ENCODE peak calls at places on chromosomes 4 and X, in five cellular contexts. One of them, this sample, is unnamed.

GRCh38 chrX:111411591-111412371 is at the start of gene DCX:
- DNase-seq in GM12891: no peak
- DNase-seq in GM12892: no peak
- DNase-seq in GM12878: no peak
- DNase-seq in H1: no peak
- DNase-seq in this sample: no peak

GRCh38 chr4:125620066-125620850 is 305.5 kb downstream of the FAT4 start:
- DNase-seq in GM12891: no peak
- DNase-seq in H1: no peak
- DNase-seq in GM12878: no peak
- DNase-seq in GM12892: no peak
- DNase-seq in this sample: no peak

GRCh38 chr4:67366341-67366861 is 178.9 kb downstream of the CENPC start:
- DNase-seq in GM12892: no peak
- DNase-seq in H1: no peak
- DNase-seq in GM12878: no peak
- DNase-seq in GM12891: no peak
- DNase-seq in this sample: no peak

GRCh38 chrX:129634541-129634940 is 20.2 kb downstream of the APLN start:
- DNase-seq in H1: no peak
- DNase-seq in GM12892: no peak
- DNase-seq in GM12878: no peak
- DNase-seq in GM12891: no peak
- DNase-seq in this sample: no peak

GRCh38 chr4:102684605-102685052 is 76.1 kb downstream of the MANBA start:
- DNase-seq in GM12878: peak; percentile 37
- DNase-seq in GM12891: no peak
- DNase-seq in H1: no peak
- DNase-seq in GM12892: no peak
- DNase-seq in this sample: peak; percentile 38

GRCh38 chr4:110876866-110877265 is 254.0 kb upstream of the PITX2 start:
- DNase-seq in H1: no peak
- DNase-seq in GM12892: no peak
- DNase-seq in GM12878: no peak
- DNase-seq in GM12891: no peak
- DNase-seq in this sample: no peak

GRCh38 chr4:16516796-16517413 is 290.6 kb upstream of the TAPT1 start:
- DNase-seq in GM12891: no peak
- DNase-seq in GM12878: no peak
- DNase-seq in H1: no peak
- DNase-seq in GM12892: no peak
- DNase-seq in this sample: no peak

GRCh38 chr4:176538217-176538925 is 218.6 kb downstream of the SPCS3 start:
- DNase-seq in GM12878: no peak
- DNase-seq in H1: no peak
- DNase-seq in GM12891: no peak
- DNase-seq in GM12892: no peak
- DNase-seq in this sample: no peak

GRCh38 chrX:47500541-47500940 is 17.5 kb upstream of the ZNF41 start:
- DNase-seq in GM12891: no peak
- DNase-seq in GM12878: no peak
- DNase-seq in GM12892: no peak
- DNase-seq in H1: no peak
- DNase-seq in this sample: no peak

GRCh38 chr4:1193206-1194027 is 21.0 kb upstream of the SPON2 start:
- DNase-seq in H1: no peak
- DNase-seq in GM12878: no peak
- DNase-seq in GM12891: peak; percentile 17
- DNase-seq in GM12892: peak; percentile 19
- DNase-seq in this sample: no peak

GRCh38 chr4:36676139-36677050 is 395.0 kb downstream of the DTHD1 start:
- DNase-seq in GM12892: no peak
- DNase-seq in GM12891: no peak
- DNase-seq in GM12878: no peak
- DNase-seq in H1: no peak
- DNase-seq in this sample: no peak

GRCh38 chr4:56958111-56958517 is 19.3 kb downstream of the NOA1 start:
- DNase-seq in H1: no peak
- DNase-seq in GM12891: no peak
- DNase-seq in GM12892: no peak
- DNase-seq in GM12878: no peak
- DNase-seq in this sample: peak; percentile 48

GRCh38 chr4:121800638-121800960 is 524 bp upstream of the EXOSC9 start:
- DNase-seq in GM12878: no peak
- DNase-seq in GM12891: no peak
- DNase-seq in H1: no peak
- DNase-seq in GM12892: no peak
- DNase-seq in this sample: no peak

GRCh38 chrX:129833153-129834004 is 10.3 kb downstream of the ZDHHC9 start:
- DNase-seq in GM12878: no peak
- DNase-seq in GM12891: no peak
- DNase-seq in GM12892: no peak
- DNase-seq in H1: no peak
- DNase-seq in this sample: no peak

GRCh38 chr4:168647976-168648375 is 151.1 kb downstream of the PALLD start:
- DNase-seq in GM12892: no peak
- DNase-seq in GM12891: no peak
- DNase-seq in GM12878: no peak
- DNase-seq in H1: no peak
- DNase-seq in this sample: no peak

GRCh38 chr4:2049811-2050210 is 9.3 kb upstream of the NAT8L start:
- DNase-seq in GM12891: no peak
- DNase-seq in H1: peak; percentile 16
- DNase-seq in GM12892: no peak
- DNase-seq in GM12878: no peak
- DNase-seq in this sample: no peak

GRCh38 chr4:121448231-121448630 is 67.4 kb upstream of the QRFPR start:
- DNase-seq in GM12892: no peak
- DNase-seq in GM12891: no peak
- DNase-seq in GM12878: no peak
- DNase-seq in H1: no peak
- DNase-seq in this sample: no peak

GRCh38 chrX:7617994-7618393 is 225.0 kb upstream of the VCX start:
- DNase-seq in GM12892: no peak
- DNase-seq in H1: no peak
- DNase-seq in GM12891: no peak
- DNase-seq in GM12878: no peak
- DNase-seq in this sample: no peak

GRCh38 chrX:53048169-53049126 is at the start of gene GPR173:
- DNase-seq in GM12892: no peak
- DNase-seq in H1: peak; percentile 72
- DNase-seq in GM12878: no peak
- DNase-seq in GM12891: no peak
- DNase-seq in this sample: no peak

GRCh38 chr4:154998773-154999172 is 209.7 kb upstream of the NPY2R start:
- DNase-seq in GM12878: no peak
- DNase-seq in GM12891: no peak
- DNase-seq in GM12892: no peak
- DNase-seq in H1: no peak
- DNase-seq in this sample: no peak

GRCh38 chrX:14817559-14817958 is 55.3 kb downstream of the FANCB start:
- DNase-seq in GM12878: no peak
- DNase-seq in GM12892: no peak
- DNase-seq in H1: no peak
- DNase-seq in GM12891: no peak
- DNase-seq in this sample: no peak

GRCh38 chrX:19670854-19671620 is 155.7 kb upstream of the MAP3K15 start:
- DNase-seq in GM12878: no peak
- DNase-seq in H1: no peak
- DNase-seq in GM12892: no peak
- DNase-seq in GM12891: no peak
- DNase-seq in this sample: no peak

GRCh38 chr4:24164054-24164453 is 274.2 kb upstream of the PPARGC1A start:
- DNase-seq in H1: no peak
- DNase-seq in GM12878: no peak
- DNase-seq in GM12892: no peak
- DNase-seq in GM12891: no peak
- DNase-seq in this sample: no peak

GRCh38 chrX:106932492-106932923 is 12.3 kb downstream of the CLDN2 start:
- DNase-seq in GM12892: no peak
- DNase-seq in H1: no peak
- DNase-seq in GM12878: no peak
- DNase-seq in GM12891: no peak
- DNase-seq in this sample: no peak

GRCh38 chr4:171919314-171919713 is 106.1 kb downstream of the GALNTL6 start:
- DNase-seq in GM12892: no peak
- DNase-seq in H1: no peak
- DNase-seq in GM12878: no peak
- DNase-seq in GM12891: no peak
- DNase-seq in this sample: no peak
- TF ChIP-seq TAF1 in GM12892: no peak
- TF ChIP-seq TAF1 in H1: no peak
- TF ChIP-seq TAF1 in GM12878: no peak
- TF ChIP-seq TAF1 in GM12891: no peak
- TF ChIP-seq TAF1 in this sample: no peak

GRCh38 chr4:118400362-118400761 is 47.6 kb upstream of the PRSS12 start:
- DNase-seq in H1: no peak
- DNase-seq in GM12891: no peak
- DNase-seq in GM12878: no peak
- DNase-seq in GM12892: no peak
- DNase-seq in this sample: no peak

GRCh38 chr4:118396881-118397666 is 44.3 kb upstream of the PRSS12 start:
- DNase-seq in GM12878: no peak
- DNase-seq in GM12891: no peak
- DNase-seq in H1: no peak
- DNase-seq in GM12892: no peak
- DNase-seq in this sample: no peak

GRCh38 chr4:118395057-118395679 is 42.4 kb upstream of the PRSS12 start:
- DNase-seq in H1: no peak
- DNase-seq in GM12892: no peak
- DNase-seq in GM12878: no peak
- DNase-seq in GM12891: no peak
- DNase-seq in this sample: no peak

GRCh38 chr4:118398226-118399090 is 45.7 kb upstream of the PRSS12 start:
- DNase-seq in GM12892: no peak
- DNase-seq in H1: no peak
- DNase-seq in GM12878: peak; percentile 44
- DNase-seq in GM12891: peak; percentile 9
- DNase-seq in this sample: no peak
- TF ChIP-seq TAF1 in GM12892: no peak
- TF ChIP-seq TAF1 in H1: no peak
- TF ChIP-seq TAF1 in GM12878: no peak
- TF ChIP-seq TAF1 in GM12891: no peak
- TF ChIP-seq TAF1 in this sample: no peak

GRCh38 chr4:186724048-186724860 is 598 bp upstream of the FAT1 start:
- DNase-seq in GM12891: peak; percentile 19
- DNase-seq in H1: peak; percentile 83
- DNase-seq in GM12878: no peak
- DNase-seq in GM12892: no peak
- DNase-seq in this sample: peak; percentile 40

GRCh38 chr4:186724861-186725419 is 1.3 kb upstream of the FAT1 start:
- DNase-seq in GM12891: peak; percentile 13
- DNase-seq in GM12892: no peak
- DNase-seq in H1: no peak
- DNase-seq in GM12878: no peak
- DNase-seq in this sample: no peak

GRCh38 chr4:186722856-186723206 is 825 bp downstream of the FAT1 start:
- DNase-seq in GM12878: no peak
- DNase-seq in GM12892: no peak
- DNase-seq in H1: no peak
- DNase-seq in GM12891: no peak
- DNase-seq in this sample: no peak

GRCh38 chr4:186725422-186726149 is 1.9 kb upstream of the FAT1 start:
- DNase-seq in GM12891: peak; percentile 7
- DNase-seq in GM12878: no peak
- DNase-seq in GM12892: no peak
- DNase-seq in H1: peak; percentile 78
- DNase-seq in this sample: peak; percentile 82

DNA sequence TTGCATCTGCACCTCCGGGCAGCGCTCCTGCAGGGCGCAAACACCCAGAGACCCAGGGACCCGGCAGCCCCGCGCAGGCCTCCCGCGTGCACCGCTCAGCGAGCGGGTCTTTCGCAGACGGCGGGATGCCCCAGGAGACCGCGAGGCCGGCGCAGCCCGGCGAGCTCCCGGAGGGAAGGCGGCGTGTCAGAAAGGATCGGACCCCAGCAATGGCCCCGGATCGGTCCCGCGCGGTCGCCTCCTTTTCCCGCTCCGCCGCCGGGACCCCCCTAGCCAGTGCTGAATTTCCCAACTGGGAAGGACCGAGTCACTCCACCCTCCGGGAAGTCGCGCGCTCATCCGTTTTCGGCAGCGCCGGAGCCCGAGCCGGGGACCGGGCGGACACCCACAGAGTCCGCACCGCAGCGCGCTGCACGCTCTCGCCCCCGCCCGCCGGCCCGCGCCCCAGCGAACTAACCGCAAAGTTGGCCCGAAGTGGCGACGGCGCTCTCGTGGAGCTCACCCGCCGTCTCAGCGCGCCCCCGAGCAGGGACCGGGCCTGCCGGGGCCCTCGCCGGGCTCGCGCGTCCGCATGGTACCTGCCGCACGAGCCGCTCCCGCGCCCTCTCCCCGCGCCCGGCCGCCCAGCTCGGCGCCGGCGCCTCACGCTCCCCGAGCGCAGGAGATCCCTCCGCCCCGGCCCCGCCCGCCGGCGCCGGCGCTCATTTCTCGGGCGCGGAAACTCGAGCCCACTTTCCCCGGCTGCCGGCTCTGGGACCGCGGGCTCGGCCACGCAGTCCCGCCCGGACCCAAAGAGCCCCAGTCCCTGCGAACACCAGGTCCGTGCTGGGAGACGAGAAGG is at the start of gene FAT1:
- DNase-seq in GM12891: peak; percentile 15
- DNase-seq in H1: peak; percentile 77
- DNase-seq in GM12878: no peak
- DNase-seq in GM12892: no peak
- DNase-seq in this sample: peak; percentile 83
- TF ChIP-seq TAF1 in GM12891: no peak
- TF ChIP-seq TAF1 in H1: peak; percentile 22
- TF ChIP-seq TAF1 in GM12878: no peak
- TF ChIP-seq TAF1 in GM12892: no peak
- TF ChIP-seq TAF1 in this sample: peak; percentile 62

DNA sequence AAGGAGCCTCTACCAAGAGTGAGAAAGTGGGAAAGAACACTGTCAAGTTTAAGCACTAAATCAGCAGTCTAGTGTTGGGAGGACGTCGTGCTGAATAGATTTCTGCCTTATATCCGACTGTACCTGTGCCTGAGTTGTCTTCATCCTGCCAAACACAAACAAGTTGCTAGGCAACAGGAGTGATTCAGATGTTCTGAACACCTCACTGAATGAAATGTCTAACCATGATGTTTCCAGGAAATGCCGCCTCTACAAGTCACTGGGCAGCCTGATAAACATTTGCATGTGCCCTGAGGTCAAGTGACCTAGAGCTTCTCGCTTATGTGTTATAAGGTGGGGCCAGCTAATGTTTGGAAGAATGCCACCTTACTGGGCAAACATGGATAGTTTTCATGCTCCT is 37.9 kb downstream of the SGMS2 start:
- DNase-seq in H1: no peak
- DNase-seq in GM12878: no peak
- DNase-seq in GM12891: no peak
- DNase-seq in GM12892: no peak
- DNase-seq in this sample: peak; percentile 5
- TF ChIP-seq TAF1 in H1: no peak
- TF ChIP-seq TAF1 in GM12878: no peak
- TF ChIP-seq TAF1 in GM12891: no peak
- TF ChIP-seq TAF1 in GM12892: no peak
- TF ChIP-seq TAF1 in this sample: no peak